ENCODE peak calls at places on chromosomes 3 and 15, in eight cellular contexts. T is KG1; X is activated gamma-delta T cell treated with anti-CD3 and anti-CD28 coated beads, Interleukin-2, amount 50 U/mL, for 16 hours; O is right lobe of liver; I is DMS153; B is memory B cell; V is LHCN-M2; D is fibroblast of mammary gland. Y is an unnamed sample.

GRCh38 chr3:9909221-9910013 is 6.8 kb downstream of the IL17RE start:
- DNase-seq in T (no peak), D (peak; percentile 31), X (no peak), V (no peak), B (no peak), I (no peak), O (peak; percentile 89), Y (no peak)

GRCh38 chr3:99562138-99562537 is 76.3 kb upstream of the COL8A1 start:
- DNase-seq in V (peak; percentile 59), O (no peak), D (peak; percentile 51), I (no peak), T (no peak), B (no peak), X (no peak), Y (no peak)

GRCh38 chr3:121493431-121493830 is 52.4 kb downstream of the POLQ start:
- DNase-seq in V (no peak), T (no peak), I (no peak), O (no peak), D (no peak), X (no peak), B (no peak), Y (no peak)

GRCh38 chr15:74251187-74251811 is 15.2 kb downstream of the CCDC33 start:
- DNase-seq in D (no peak), O (peak; percentile 86), V (peak; percentile 67), T (no peak), I (no peak), X (no peak), B (no peak), Y (peak; percentile 83)

GRCh38 chr15:40932146-40932545 is 3.0 kb downstream of the DLL4 start:
- DNase-seq in X (no peak), T (no peak), V (no peak), I (peak; percentile 47), B (no peak), D (no peak), O (no peak), Y (no peak)

GRCh38 chr3:100073555-100074307 is 40.6 kb downstream of the FILIP1L start:
- DNase-seq in T (peak; percentile 59), V (no peak), O (no peak), D (peak; percentile 76), I (no peak), X (no peak), B (no peak), Y (no peak)

GRCh38 chr15:90095521-90095959 is 6.7 kb downstream of the IDH2 start:
- DNase-seq in X (no peak), B (no peak), V (no peak), I (peak; percentile 62), O (no peak), T (no peak), D (no peak), Y (no peak)

GRCh38 chr3:157369712-157370447 is 66.8 kb upstream of the PTX3 start:
- DNase-seq in D (peak; percentile 55), O (no peak), T (no peak), B (no peak), I (no peak), X (no peak), V (no peak), Y (peak; percentile 28)

GRCh38 chr15:41599061-41599460 is 40.0 kb downstream of the TYRO3 start:
- DNase-seq in V (no peak), X (no peak), T (no peak), D (no peak), O (no peak), B (no peak), I (no peak), Y (no peak)

GRCh38 chr3:31947671-31948091 is 33.4 kb downstream of the OSBPL10 start:
- DNase-seq in V (no peak), D (no peak), O (no peak), B (no peak), T (no peak), X (no peak), I (no peak), Y (no peak)

GRCh38 chr15:29668120-29668602 is 154.1 kb downstream of the TJP1 start:
- DNase-seq in V (peak; percentile 76), B (no peak), T (peak; percentile 5), X (no peak), O (peak; percentile 85), I (peak; percentile 74), D (peak; percentile 89), Y (peak; percentile 86)

GRCh38 chr3:151924753-151925152 is 51.3 kb downstream of the SUCNR1 start:
- DNase-seq in X (no peak), B (no peak), D (no peak), T (no peak), I (no peak), O (no peak), V (peak; percentile 49), Y (no peak)

GRCh38 chr15:49301562-49301961 is 121.5 kb upstream of the FGF7 start:
- DNase-seq in B (no peak), O (no peak), D (peak; percentile 68), T (no peak), V (peak; percentile 35), I (no peak), X (no peak), Y (no peak)

GRCh38 chr3:142947352-142947751 is 16.1 kb downstream of the PAQR9 start:
- DNase-seq in I (no peak), B (no peak), O (no peak), V (no peak), T (no peak), X (no peak), D (no peak), Y (no peak)

Y was measured in pancreas.